ENCODE peak calls at places on chromosomes 1 and 21, in nine cellular contexts. J is GM23248; Z is activated CD8-positive, alpha-beta memory T cell treated with anti-CD3 and anti-CD28 coated beads, Interleukin-2, amount 50 U/mL, for 48 hours; L is T-cell; E is progenitor cell of endocrine pancreas; P is GM18507; M is fibroblast of lung; I is GM04504; R is NCI-H510A. X is an unnamed sample.

GRCh38 chr1:184875218-184875617 is 99.1 kb downstream of the NIBAN1 start:
- DNase-seq in J (no peak), Z (no peak), L (no peak), E (no peak), P (no peak), M (no peak), I (no peak), R (no peak), X (no peak)

GRCh38 chr1:55531644-55532043 is 316.5 kb upstream of the USP24 start:
- DNase-seq in J (peak), Z (no peak), L (no peak), E (no peak), P (no peak), M (no peak), I (peak), R (no peak), X (no peak)

GRCh38 chr1:24254783-24255182 is 64.4 kb upstream of the GRHL3 start:
- DNase-seq in J (no peak), Z (no peak), L (no peak), E (no peak), P (no peak), M (no peak), I (no peak), R (no peak), X (no peak)

GRCh38 chr21:35226302-35226701 is 177.2 kb upstream of the RUNX1 start:
- DNase-seq in J (peak), Z (no peak), L (no peak), E (no peak), P (no peak), M (peak), I (no peak), R (no peak), X (no peak)

GRCh38 chr1:6612641-6613360 is 730 bp upstream of the PHF13 start:
- DNase-seq in J (peak), Z (peak), L (no peak), E (peak), P (no peak), M (peak), I (peak), R (peak), X (no peak)

GRCh38 chr1:95027046-95027445 is 45.7 kb downstream of the ALG14 start:
- DNase-seq in J (no peak), Z (no peak), L (no peak), E (no peak), P (no peak), M (peak), I (no peak), R (no peak), X (no peak)

GRCh38 chr1:96364576-96364975 is 357.0 kb upstream of the PTBP2 start:
- DNase-seq in J (peak), Z (no peak), L (no peak), E (no peak), P (no peak), M (peak), I (peak), R (no peak), X (no peak)

GRCh38 chr1:226951286-226952120 is 11.4 kb downstream of the COQ8A start:
- DNase-seq in J (no peak), Z (no peak), L (no peak), E (no peak), P (no peak), M (no peak), I (no peak), R (no peak), X (no peak)

GRCh38 chr21:37072239-37072987 is 458 bp downstream of the PIGP start:
- DNase-seq in J (peak), Z (no peak), L (peak), E (no peak), P (peak), M (peak), I (peak), R (no peak), X (no peak)

GRCh38 chr1:32265846-32266245 is 14.8 kb downstream of the LCK start:
- DNase-seq in J (no peak), Z (no peak), L (no peak), E (no peak), P (no peak), M (no peak), I (no peak), R (no peak), X (no peak)

GRCh38 chr21:43603641-43604504 is 55.4 kb downstream of the HSF2BP start:
- DNase-seq in J (peak), Z (no peak), L (no peak), E (no peak), P (no peak), M (peak), I (no peak), R (no peak), X (no peak)

GRCh38 chr1:219987325-219987724 is 59.0 kb upstream of the SLC30A10 start:
- DNase-seq in J (no peak), Z (no peak), L (no peak), E (no peak), P (no peak), M (no peak), I (no peak), R (no peak), X (no peak)

GRCh38 chr1:157111396-157112165 is 12.0 kb upstream of the ETV3L start:
- DNase-seq in J (no peak), Z (no peak), L (no peak), E (no peak), P (no peak), M (no peak), I (no peak), R (no peak), X (no peak)

GRCh38 chr1:63674238-63674864 is 81.1 kb downstream of the PGM1 start:
- DNase-seq in J (peak), Z (no peak), L (no peak), E (peak), P (peak), M (peak), I (peak), R (peak), X (no peak)

GRCh38 chr21:35779690-35780570 is 280.4 kb downstream of the SETD4 start:
- DNase-seq in J (peak), Z (no peak), L (no peak), E (no peak), P (no peak), M (peak), I (peak), R (no peak), X (no peak)

GRCh38 chr1:103362348-103363007 is 163.0 kb upstream of the RNPC3 start:
- DNase-seq in J (no peak), Z (no peak), L (no peak), E (no peak), P (no peak), M (no peak), I (no peak), R (no peak), X (no peak)

GRCh38 chr1:161096514-161096913 is 1.6 kb upstream of the KLHDC9 start:
- DNase-seq in J (peak), Z (no peak), L (no peak), E (no peak), P (no peak), M (no peak), I (no peak), R (no peak), X (no peak)

GRCh38 chr21:38958940-38959685 is 153.4 kb downstream of the ETS2 start:
- DNase-seq in J (peak), Z (no peak), L (no peak), E (no peak), P (no peak), M (peak), I (peak), R (no peak), X (no peak)

GRCh38 chr1:17881761-17882160 is 126.6 kb downstream of the ACTL8 start:
- DNase-seq in J (peak), Z (no peak), L (no peak), E (no peak), P (no peak), M (no peak), I (no peak), R (no peak), X (no peak)

GRCh38 chr1:42179275-42179674 is 14.7 kb upstream of the GUCA2A start:
- DNase-seq in J (peak), Z (no peak), L (no peak), E (no peak), P (no peak), M (peak), I (no peak), R (no peak), X (no peak)

GRCh38 chr1:228648647-228649383 is 86.5 kb upstream of the RHOU start:
- DNase-seq in J (no peak), Z (no peak), L (no peak), E (no peak), P (no peak), M (no peak), I (no peak), R (no peak), X (no peak)

GRCh38 chr1:54825696-54826095 is 24.6 kb upstream of the TTC22 start:
- DNase-seq in J (no peak), Z (peak), L (no peak), E (no peak), P (no peak), M (no peak), I (no peak), R (no peak), X (no peak)

GRCh38 chr1:68330391-68330790 is 98.1 kb upstream of the WLS start:
- DNase-seq in J (no peak), Z (no peak), L (no peak), E (no peak), P (no peak), M (no peak), I (no peak), R (no peak), X (no peak)

GRCh38 chr1:58968360-58968952 is 184.6 kb upstream of the JUN start:
- DNase-seq in J (peak), Z (no peak), L (no peak), E (no peak), P (peak), M (peak), I (peak), R (no peak), X (no peak)

GRCh38 chr1:53686371-53687267 is 52.3 kb downstream of the GLIS1 start:
- DNase-seq in J (no peak), Z (no peak), L (no peak), E (no peak), P (no peak), M (peak), I (no peak), R (no peak), X (no peak)

GRCh38 chr1:95197616-95198252 is 36.3 kb upstream of the RWDD3 start:
- DNase-seq in J (peak), Z (no peak), L (no peak), E (no peak), P (no peak), M (peak), I (no peak), R (no peak), X (no peak)

GRCh38 chr1:50667710-50668356 is 244.6 kb upstream of the DMRTA2 start:
- DNase-seq in J (no peak), Z (no peak), L (no peak), E (no peak), P (no peak), M (peak), I (no peak), R (no peak), X (no peak)

GRCh38 chr1:77273891-77274290 is 7.9 kb upstream of the AK5 start:
- DNase-seq in J (peak), Z (no peak), L (no peak), E (no peak), P (no peak), M (no peak), I (no peak), R (no peak), X (no peak)

X was measured in naive thymus-derived CD8-positive, alpha-beta T cell.